ENCODE peak calls at places on chromosomes 11 and 22, in four cellular contexts. A is sigmoid colon, M is transverse colon, Y is SK-N-SH. R is an unnamed sample.

GRCh38 chr22:36323182-36323854 is 64.4 kb downstream of the MYH9 start:
- DNase-seq in A (peak; percentile 97), M (peak; percentile 55), Y (no peak), R (no peak)

GRCh38 chr22:46195487-46196165 is 45.3 kb downstream of the PPARA start:
- DNase-seq in A (no peak), M (peak; percentile 89), Y (no peak), R (no peak)

GRCh38 chr11:119832132-119832531 is 103.1 kb upstream of the NECTIN1 start:
- DNase-seq in A (no peak), M (no peak), Y (peak; percentile 64), R (no peak)

GRCh38 chr11:19951558-19952083 is 208.7 kb downstream of the DBX1 start:
- DNase-seq in A (no peak), M (no peak), Y (peak; percentile 42), R (no peak)

GRCh38 chr11:96049426-96049825 is 125.5 kb upstream of the MTMR2 start:
- DNase-seq in A (no peak), M (no peak), Y (no peak), R (no peak)

GRCh38 chr11:120547301-120547700 is 35.8 kb downstream of the GRIK4 start:
- DNase-seq in A (no peak), M (no peak), Y (no peak), R (no peak)

GRCh38 chr11:130020323-130020722 is 17.7 kb upstream of the PRDM10 start:
- DNase-seq in A (no peak), M (no peak), Y (no peak), R (no peak)

GRCh38 chr11:6241316-6241715 is 2.4 kb downstream of the CNGA4 start:
- DNase-seq in A (no peak), M (no peak), Y (no peak), R (no peak)

GRCh38 chr11:67517784-67518552 is 5.3 kb downstream of the CABP2 start:
- DNase-seq in A (peak; percentile 54), M (no peak), Y (no peak), R (no peak)

GRCh38 chr22:33034753-33035152 is 23.4 kb downstream of the SYN3 start:
- DNase-seq in A (no peak), M (no peak), Y (no peak), R (no peak)

GRCh38 chr11:131739243-131739882 is 368.9 kb downstream of the NTM start:
- DNase-seq in A (no peak), M (no peak), Y (no peak), R (no peak)

GRCh38 chr11:61955031-61955415 is 4.9 kb downstream of the BEST1 start:
- DNase-seq in A (peak; percentile 90), M (peak; percentile 49), Y (no peak), R (peak; percentile 94)
- TF ChIP-seq POLR2AphosphoS5 in A (peak; percentile 76), M (peak; percentile 15), Y (no peak), R (peak; percentile 75)

DNA sequence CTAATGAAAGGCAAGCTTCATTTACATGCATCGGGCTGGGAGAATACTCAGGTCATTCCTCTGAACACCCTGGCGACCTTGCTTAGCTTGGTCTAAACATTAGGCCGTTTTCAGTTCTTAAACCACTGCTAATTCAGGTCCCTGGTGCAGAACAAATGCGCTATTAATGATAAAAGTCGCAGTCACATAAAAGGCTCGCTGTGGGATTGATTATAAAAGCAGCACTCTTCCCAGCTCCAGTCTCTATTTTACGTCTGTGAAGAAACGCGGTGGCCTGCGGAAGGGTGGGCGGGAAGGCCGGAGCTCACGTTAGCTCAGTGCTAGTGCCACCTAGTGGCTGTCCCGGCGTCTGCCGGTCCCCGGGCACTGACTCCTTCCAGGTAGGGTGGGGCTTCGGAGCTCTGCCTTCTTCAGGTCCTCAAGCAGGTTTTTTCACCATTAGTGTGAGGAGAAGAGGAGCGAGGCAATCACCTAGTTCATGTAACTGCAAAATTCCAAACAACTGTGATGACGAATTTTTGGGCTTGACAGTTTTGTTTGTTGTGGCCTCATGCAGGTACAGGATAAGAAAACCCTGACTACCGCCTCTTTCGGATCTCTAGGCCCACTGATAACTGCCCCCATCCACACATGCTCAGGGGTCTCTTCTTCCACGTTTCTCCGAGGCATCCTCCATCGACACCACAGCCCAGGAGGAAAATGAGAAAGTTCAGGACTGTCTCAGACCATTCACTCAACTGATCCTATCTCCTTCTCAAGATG is 66.5 kb upstream of the CLMP start:
- DNase-seq in A (peak; percentile 91), M (peak; percentile 85), Y (peak; percentile 85), R (no peak)
- H3K4me3 ChIP-seq in A (peak overlapping the region; percentile 32), M (no peak overlapping the region), Y (no peak overlapping the region), R (no peak overlapping the region)

DNA sequence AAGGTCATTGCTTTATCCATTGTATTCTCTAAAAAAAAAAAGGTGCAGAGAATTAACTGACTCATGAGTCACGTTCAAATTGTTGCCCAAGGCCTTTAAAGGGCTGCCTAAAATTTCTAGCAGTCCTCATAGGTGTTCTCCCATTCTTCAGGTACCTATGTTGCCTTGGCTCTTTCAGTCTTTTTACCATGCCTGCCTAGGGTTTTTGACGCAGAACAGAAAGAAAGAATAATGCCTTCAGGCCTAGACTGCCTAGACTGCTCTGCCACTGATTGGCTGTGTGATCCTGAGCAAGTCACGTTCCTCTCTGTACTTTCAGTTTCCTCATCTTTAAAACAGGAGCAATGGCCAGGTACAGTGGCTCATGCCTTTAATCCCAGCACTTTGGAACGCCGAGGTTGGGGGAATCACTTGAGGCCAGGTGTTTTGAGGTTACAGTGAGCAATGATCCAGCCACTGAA is 21.5 kb downstream of the CTSC start:
- DNase-seq in A (no peak), M (no peak), Y (no peak), R (no peak)
- TF ChIP-seq POLR2AphosphoS5 in A (no peak), M (no peak), Y (no peak), R (no peak)

GRCh38 chr11:22829231-22830081 is at the start of gene SVIP:
- DNase-seq in A (peak; percentile 96), M (peak; percentile 98), Y (peak; percentile 94), R (no peak)

GRCh38 chr11:22832315-22833041 is 2.9 kb upstream of the SVIP start:
- DNase-seq in A (no peak), M (no peak), Y (no peak), R (no peak)

GRCh38 chr11:22828373-22828772 is 1.2 kb downstream of the SVIP start:
- DNase-seq in A (no peak), M (no peak), Y (peak; percentile 15), R (no peak)

GRCh38 chr11:22830082-22830414 is 447 bp upstream of the SVIP start:
- DNase-seq in A (no peak), M (no peak), Y (no peak), R (no peak)
- H3K4me3 ChIP-seq in A (peak overlapping the region; percentile 91), M (no peak overlapping the region), Y (peak overlapping the region; percentile 96), R (peak overlapping the region; percentile 90)

GRCh38 chr11:10489444-10489785 is 34.4 kb downstream of the AMPD3 start:
- DNase-seq in A (no peak), M (no peak), Y (no peak), R (no peak)

GRCh38 chr11:10488121-10488580 is 33.1 kb downstream of the AMPD3 start:
- DNase-seq in A (no peak), M (peak; percentile 50), Y (no peak), R (peak; percentile 98)

GRCh38 chr11:10487002-10487647 is 32.1 kb downstream of the AMPD3 start:
- DNase-seq in A (no peak), M (no peak), Y (no peak), R (peak; percentile 81)

GRCh38 chr11:10490032-10490397 is 35.0 kb downstream of the AMPD3 start:
- DNase-seq in A (no peak), M (no peak), Y (no peak), R (peak; percentile 89)

GRCh38 chr11:10488581-10489443 is 33.7 kb downstream of the AMPD3 start:
- DNase-seq in A (peak; percentile 57), M (peak; percentile 82), Y (no peak), R (peak; percentile 94)
- TF ChIP-seq POLR2AphosphoS5 in A (no peak), M (no peak), Y (no peak), R (peak; percentile 71)